ENCODE peak calls at places on chromosomes 1 and 21, in ten cellular contexts. K, Y, X, T, E, G, O, R, W and Z are unnamed samples.

GRCh38 chr1:8541961-8542521 is 224.1 kb downstream of the SLC45A1 start:
- DNase-seq in K (no peak), Y (no peak), X (peak), T (no peak), E (no peak), G (no peak), O (no peak), R (no peak), W (no peak), Z (no peak)

GRCh38 chr1:206854401-206855129 is 10.9 kb upstream of the IL20 start:
- DNase-seq in K (no peak), Y (no peak), X (peak), T (no peak), E (no peak), G (no peak), O (no peak), R (no peak), W (no peak), Z (peak)

GRCh38 chr1:58583496-58583895 is 6.4 kb upstream of the TACSTD2 start:
- DNase-seq in K (no peak), Y (no peak), X (no peak), T (no peak), E (no peak), G (peak), O (no peak), R (no peak), W (no peak), Z (no peak)

GRCh38 chr1:159204071-159204790 is 444 bp upstream of the ACKR1 start:
- DNase-seq in K (no peak), Y (no peak), X (no peak), T (no peak), E (no peak), G (no peak), O (no peak), R (no peak), W (peak), Z (no peak)

GRCh38 chr1:220791287-220791686 is 4.6 kb downstream of the MTARC1 start:
- DNase-seq in K (no peak), Y (no peak), X (no peak), T (no peak), E (no peak), G (peak), O (no peak), R (no peak), W (no peak), Z (no peak)

GRCh38 chr1:243917863-243918565 is 68.0 kb upstream of the AKT3 start:
- DNase-seq in K (no peak), Y (no peak), X (peak), T (no peak), E (no peak), G (no peak), O (no peak), R (no peak), W (no peak), Z (no peak)

GRCh38 chr1:225044258-225044657 is 114.8 kb downstream of the DNAH14 start:
- DNase-seq in K (no peak), Y (no peak), X (no peak), T (no peak), E (no peak), G (no peak), O (no peak), R (no peak), W (no peak), Z (no peak)

GRCh38 chr1:44300882-44301281 is 54.2 kb downstream of the ERI3 start:
- DNase-seq in K (no peak), Y (no peak), X (no peak), T (no peak), E (no peak), G (no peak), O (no peak), R (no peak), W (no peak), Z (no peak)

GRCh38 chr1:91697322-91698260 is 188.4 kb downstream of the TGFBR3 start:
- DNase-seq in K (peak), Y (peak), X (peak), T (no peak), E (peak), G (no peak), O (no peak), R (no peak), W (no peak), Z (no peak)

GRCh38 chr1:99969729-99970591 is at the start of gene SLC35A3:
- DNase-seq in K (peak), Y (peak), X (peak), T (peak), E (peak), G (peak), O (peak), R (peak), W (peak), Z (peak)

GRCh38 chr1:39694026-39694425 is 2.8 kb upstream of the HPCAL4 start:
- DNase-seq in K (no peak), Y (no peak), X (no peak), T (no peak), E (no peak), G (no peak), O (no peak), R (no peak), W (no peak), Z (no peak)

GRCh38 chr21:41653243-41653943 is 113.5 kb downstream of the RIPK4 start:
- DNase-seq in K (no peak), Y (no peak), X (no peak), T (no peak), E (no peak), G (no peak), O (no peak), R (no peak), W (no peak), Z (no peak)

GRCh38 chr1:115068780-115069179 is 20.5 kb downstream of the TSPAN2 start:
- DNase-seq in K (no peak), Y (no peak), X (no peak), T (no peak), E (no peak), G (peak), O (no peak), R (no peak), W (no peak), Z (peak)

GRCh38 chr21:44846485-44847260 is 26.8 kb downstream of the PTTG1IP start:
- DNase-seq in K (peak), Y (no peak), X (peak), T (peak), E (peak), G (no peak), O (no peak), R (no peak), W (peak), Z (peak)

GRCh38 chr1:228426518-228427175 is 10.0 kb upstream of the TRIM17 start:
- DNase-seq in K (no peak), Y (no peak), X (no peak), T (no peak), E (no peak), G (no peak), O (no peak), R (no peak), W (no peak), Z (no peak)